ENCODE peak calls at places on chromosome 22, in six cellular contexts. One of them, this sample, is unnamed. For H3K4me1, the result is how much of the 10 kb centered on the place peaks cover.

GRCh38 chr22:22840778-22841177 is 46.8 kb upstream of the IGLL5 start:
- DNase-seq in A549: no peak
- DNase-seq in lower lobe of right lung: no peak
- DNase-seq in RWPE2: no peak
- DNase-seq in IMR-90: no peak
- DNase-seq in PC-9: no peak
- DNase-seq in this sample: no peak

GRCh38 chr22:17368727-17369552 is at the start of gene CECR2:
- DNase-seq in A549: peak
- DNase-seq in lower lobe of right lung: peak
- DNase-seq in RWPE2: no peak
- DNase-seq in IMR-90: no peak
- DNase-seq in PC-9: no peak
- DNase-seq in this sample: no peak

GRCh38 chr22:26602127-26602526 is 12.2 kb upstream of the TPST2 start:
- DNase-seq in A549: no peak
- DNase-seq in lower lobe of right lung: no peak
- DNase-seq in RWPE2: no peak
- DNase-seq in IMR-90: no peak
- DNase-seq in PC-9: no peak
- DNase-seq in this sample: no peak

GRCh38 chr22:22976033-22976922 is 88.7 kb downstream of the IGLL5 start:
- DNase-seq in A549: no peak
- DNase-seq in lower lobe of right lung: no peak
- DNase-seq in RWPE2: no peak
- DNase-seq in IMR-90: no peak
- DNase-seq in PC-9: no peak
- DNase-seq in this sample: no peak

GRCh38 chr22:22934543-22935055 is 47.0 kb downstream of the IGLL5 start:
- DNase-seq in A549: no peak
- DNase-seq in lower lobe of right lung: no peak
- DNase-seq in RWPE2: no peak
- DNase-seq in IMR-90: no peak
- DNase-seq in PC-9: no peak
- DNase-seq in this sample: no peak

GRCh38 chr22:26970809-26971394 is 313.5 kb downstream of the MIAT start:
- DNase-seq in A549: no peak
- DNase-seq in lower lobe of right lung: no peak
- DNase-seq in RWPE2: no peak
- DNase-seq in IMR-90: no peak
- DNase-seq in PC-9: no peak
- DNase-seq in this sample: no peak

GRCh38 chr22:20552450-20552894 is 45.1 kb downstream of the MED15 start:
- DNase-seq in A549: no peak
- DNase-seq in lower lobe of right lung: no peak
- DNase-seq in RWPE2: no peak
- DNase-seq in IMR-90: peak
- DNase-seq in PC-9: no peak
- DNase-seq in this sample: peak

GRCh38 chr22:21762712-21763581 is 27.4 kb upstream of the YPEL1 start:
- DNase-seq in A549: no peak
- DNase-seq in lower lobe of right lung: no peak
- DNase-seq in RWPE2: no peak
- DNase-seq in IMR-90: no peak
- DNase-seq in PC-9: no peak
- DNase-seq in this sample: no peak

GRCh38 chr22:48173061-48173849 is 1410.8 kb downstream of the TBC1D22A start:
- DNase-seq in A549: no peak
- DNase-seq in lower lobe of right lung: no peak
- DNase-seq in RWPE2: no peak
- DNase-seq in IMR-90: no peak
- DNase-seq in PC-9: no peak
- DNase-seq in this sample: no peak

GRCh38 chr22:31247726-31248125 is 35.6 kb downstream of the LIMK2 start:
- DNase-seq in A549: no peak
- DNase-seq in lower lobe of right lung: no peak
- DNase-seq in RWPE2: no peak
- DNase-seq in IMR-90: no peak
- DNase-seq in PC-9: no peak
- DNase-seq in this sample: no peak

GRCh38 chr22:30636226-30637077 is 871 bp downstream of the SLC35E4 start:
- DNase-seq in A549: peak
- DNase-seq in lower lobe of right lung: peak
- DNase-seq in RWPE2: no peak
- DNase-seq in IMR-90: no peak
- DNase-seq in PC-9: peak
- DNase-seq in this sample: no peak

GRCh38 chr22:44329179-44329796 is 16.5 kb upstream of the SHISAL1 start:
- DNase-seq in A549: no peak
- DNase-seq in lower lobe of right lung: no peak
- DNase-seq in RWPE2: no peak
- DNase-seq in IMR-90: peak
- DNase-seq in PC-9: peak
- DNase-seq in this sample: no peak

GRCh38 chr22:26515938-26516337 is 3.7 kb upstream of the TFIP11 start:
- DNase-seq in A549: no peak
- DNase-seq in lower lobe of right lung: no peak
- DNase-seq in RWPE2: no peak
- DNase-seq in IMR-90: no peak
- DNase-seq in PC-9: no peak
- DNase-seq in this sample: no peak

GRCh38 chr22:17483670-17484372 is 79.5 kb upstream of the SLC25A18 start:
- DNase-seq in A549: no peak
- DNase-seq in lower lobe of right lung: no peak
- DNase-seq in RWPE2: no peak
- DNase-seq in IMR-90: no peak
- DNase-seq in PC-9: no peak
- DNase-seq in this sample: no peak

GRCh38 chr22:27045103-27045940 is 387.9 kb downstream of the MIAT start:
- DNase-seq in A549: peak
- DNase-seq in lower lobe of right lung: no peak
- DNase-seq in RWPE2: no peak
- DNase-seq in IMR-90: peak
- DNase-seq in PC-9: no peak
- DNase-seq in this sample: no peak

GRCh38 chr22:30654361-30654760 is 13.3 kb downstream of the DUSP18 start:
- DNase-seq in A549: no peak
- DNase-seq in lower lobe of right lung: no peak
- DNase-seq in RWPE2: no peak
- DNase-seq in IMR-90: no peak
- DNase-seq in PC-9: no peak
- DNase-seq in this sample: no peak

GRCh38 chr22:27783436-27784098 is 18.0 kb downstream of the MN1 start:
- DNase-seq in A549: no peak
- DNase-seq in lower lobe of right lung: no peak
- DNase-seq in RWPE2: no peak
- DNase-seq in IMR-90: no peak
- DNase-seq in PC-9: no peak
- DNase-seq in this sample: peak

GRCh38 chr22:48781868-48782267 is 1045.8 kb downstream of the BRD1 start:
- DNase-seq in A549: no peak
- DNase-seq in lower lobe of right lung: no peak
- DNase-seq in RWPE2: no peak
- DNase-seq in IMR-90: no peak
- DNase-seq in PC-9: no peak
- DNase-seq in this sample: peak

GRCh38 chr22:44943701-44944324 is 66.0 kb downstream of the PHF21B start:
- DNase-seq in A549: no peak
- DNase-seq in lower lobe of right lung: no peak
- DNase-seq in RWPE2: no peak
- DNase-seq in IMR-90: no peak
- DNase-seq in PC-9: no peak
- DNase-seq in this sample: no peak

GRCh38 chr22:24063986-24064385 is 52.9 kb downstream of the CABIN1 start:
- DNase-seq in A549: no peak
- DNase-seq in lower lobe of right lung: no peak
- DNase-seq in RWPE2: no peak
- DNase-seq in IMR-90: no peak
- DNase-seq in PC-9: no peak
- DNase-seq in this sample: no peak

GRCh38 chr22:23158516-23159286 is 13.4 kb downstream of the RAB36 start:
- DNase-seq in A549: no peak
- DNase-seq in lower lobe of right lung: no peak
- DNase-seq in RWPE2: no peak
- DNase-seq in IMR-90: no peak
- DNase-seq in PC-9: no peak
- DNase-seq in this sample: no peak

GRCh38 chr22:44668190-44668885 is 33.7 kb upstream of the PRR5 start:
- DNase-seq in A549: no peak
- DNase-seq in lower lobe of right lung: peak
- DNase-seq in RWPE2: no peak
- DNase-seq in IMR-90: no peak
- DNase-seq in PC-9: no peak
- DNase-seq in this sample: no peak

GRCh38 chr22:19708323-19709011 is 5.8 kb upstream of the SEPTIN5 start:
- DNase-seq in A549: no peak
- DNase-seq in lower lobe of right lung: peak
- DNase-seq in RWPE2: peak
- DNase-seq in IMR-90: no peak
- DNase-seq in PC-9: no peak
- DNase-seq in this sample: no peak

GRCh38 chr22:49847751-49848689 is 5.6 kb upstream of the ZBED4 start:
- DNase-seq in A549: no peak
- DNase-seq in lower lobe of right lung: peak
- DNase-seq in RWPE2: no peak
- DNase-seq in IMR-90: no peak
- DNase-seq in PC-9: no peak
- DNase-seq in this sample: no peak

GRCh38 chr22:49850959-49851815 is 2.5 kb upstream of the ZBED4 start:
- DNase-seq in A549: no peak
- DNase-seq in lower lobe of right lung: no peak
- DNase-seq in RWPE2: no peak
- DNase-seq in IMR-90: no peak
- DNase-seq in PC-9: no peak
- DNase-seq in this sample: no peak

GRCh38 chr22:49850021-49850911 is 3.4 kb upstream of the ZBED4 start:
- DNase-seq in A549: no peak
- DNase-seq in lower lobe of right lung: no peak
- DNase-seq in RWPE2: no peak
- DNase-seq in IMR-90: no peak
- DNase-seq in PC-9: no peak
- DNase-seq in this sample: no peak

GRCh38 chr22:49848690-49849160 is 4.9 kb upstream of the ZBED4 start:
- DNase-seq in A549: no peak
- DNase-seq in lower lobe of right lung: no peak
- DNase-seq in RWPE2: no peak
- DNase-seq in IMR-90: no peak
- DNase-seq in PC-9: no peak
- DNase-seq in this sample: no peak

GRCh38 chr22:49849161-49850020 is 4.3 kb upstream of the ZBED4 start:
- DNase-seq in A549: no peak
- DNase-seq in lower lobe of right lung: no peak
- DNase-seq in RWPE2: no peak
- DNase-seq in IMR-90: no peak
- DNase-seq in PC-9: no peak
- DNase-seq in this sample: no peak
- H3K27ac ChIP-seq in A549: no peak
- H3K27ac ChIP-seq in lower lobe of right lung: no peak
- H3K27ac ChIP-seq in RWPE2: no peak
- H3K27ac ChIP-seq in IMR-90: no peak
- H3K27ac ChIP-seq in PC-9: no peak
- H3K27ac ChIP-seq in this sample: no peak

GRCh38 chr22:25110846-25111578 is 88.6 kb upstream of the CRYBB3 start:
- DNase-seq in A549: peak
- DNase-seq in lower lobe of right lung: peak
- DNase-seq in RWPE2: peak
- DNase-seq in IMR-90: peak
- DNase-seq in PC-9: peak
- DNase-seq in this sample: peak
- TF ChIP-seq CTCF in A549: peak
- TF ChIP-seq CTCF in lower lobe of right lung: peak
- TF ChIP-seq CTCF in RWPE2: peak
- TF ChIP-seq CTCF in IMR-90: peak
- TF ChIP-seq CTCF in PC-9: peak
- TF ChIP-seq CTCF in this sample: peak

GRCh38 chr22:29331658-29332300 is 16.3 kb upstream of the RASL10A start:
- DNase-seq in A549: no peak
- DNase-seq in lower lobe of right lung: no peak
- DNase-seq in RWPE2: no peak
- DNase-seq in IMR-90: no peak
- DNase-seq in PC-9: no peak
- DNase-seq in this sample: no peak

GRCh38 chr22:29334148-29334547 is 18.7 kb upstream of the RASL10A start:
- DNase-seq in A549: no peak
- DNase-seq in lower lobe of right lung: no peak
- DNase-seq in RWPE2: no peak
- DNase-seq in IMR-90: no peak
- DNase-seq in PC-9: no peak
- DNase-seq in this sample: no peak

GRCh38 chr22:29334696-29335344 is 19.3 kb upstream of the RASL10A start:
- DNase-seq in A549: peak
- DNase-seq in lower lobe of right lung: no peak
- DNase-seq in RWPE2: no peak
- DNase-seq in IMR-90: no peak
- DNase-seq in PC-9: no peak
- DNase-seq in this sample: no peak

GRCh38 chr22:29331213-29331612 is 15.7 kb upstream of the RASL10A start:
- DNase-seq in A549: no peak
- DNase-seq in lower lobe of right lung: no peak
- DNase-seq in RWPE2: no peak
- DNase-seq in IMR-90: no peak
- DNase-seq in PC-9: no peak
- DNase-seq in this sample: no peak

GRCh38 chr22:29332886-29333496 is 17.5 kb upstream of the RASL10A start:
- DNase-seq in A549: no peak
- DNase-seq in lower lobe of right lung: no peak
- DNase-seq in RWPE2: no peak
- DNase-seq in IMR-90: no peak
- DNase-seq in PC-9: no peak
- DNase-seq in this sample: no peak
- H3K4me1 ChIP-seq in A549: under half
- H3K4me1 ChIP-seq in lower lobe of right lung: under half
- H3K4me1 ChIP-seq in RWPE2: under half
- H3K4me1 ChIP-seq in IMR-90: under half
- H3K4me1 ChIP-seq in PC-9: under half
- H3K4me1 ChIP-seq in this sample: under half

DNA sequence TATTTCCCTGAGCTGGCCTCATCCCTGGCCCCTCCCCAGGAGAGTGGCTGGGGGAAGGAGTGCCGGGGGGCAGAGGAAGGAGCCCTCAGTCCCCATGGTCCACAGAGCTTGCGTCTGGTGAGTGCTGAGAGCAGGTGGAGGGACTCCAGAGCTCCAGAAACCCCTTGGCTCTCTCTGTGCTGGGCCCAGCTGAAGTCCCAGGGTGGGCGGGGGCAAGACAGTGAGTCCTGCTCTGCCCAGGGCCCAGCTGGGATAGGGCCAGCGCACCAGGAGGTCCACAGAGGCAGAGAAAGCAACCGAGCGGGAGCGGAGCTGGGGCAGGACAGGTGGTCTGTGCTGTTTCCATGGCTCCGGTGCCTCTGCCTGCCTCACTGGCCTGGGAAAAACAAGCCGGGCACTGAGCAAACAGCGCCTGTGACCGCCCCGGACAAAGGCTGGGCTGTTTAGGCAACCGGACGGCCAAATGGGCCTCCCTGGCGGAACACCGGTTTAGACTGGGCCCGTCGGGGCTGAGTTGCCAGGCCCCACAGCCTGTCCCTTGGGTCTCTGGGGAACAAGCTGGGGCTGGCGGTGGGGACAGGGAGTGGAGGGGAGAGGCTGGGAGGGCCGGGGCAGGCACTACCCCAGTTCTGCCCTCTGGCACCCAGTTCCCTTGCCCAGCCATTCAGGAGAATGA is 34.1 kb upstream of the WNT7B start:
- DNase-seq in A549: no peak
- DNase-seq in lower lobe of right lung: peak
- DNase-seq in RWPE2: peak
- DNase-seq in IMR-90: no peak
- DNase-seq in PC-9: no peak
- DNase-seq in this sample: peak
- H3K27ac ChIP-seq in A549: no peak
- H3K27ac ChIP-seq in lower lobe of right lung: no peak
- H3K27ac ChIP-seq in RWPE2: peak
- H3K27ac ChIP-seq in IMR-90: no peak
- H3K27ac ChIP-seq in PC-9: no peak
- H3K27ac ChIP-seq in this sample: no peak

This sample was measured in tibial artery.